ENCODE peak calls at places on chromosomes 3 and 15, in four cellular contexts. One of them, this sample, is unnamed.

GRCh38 chr3:47282424-47283192 is at the start of the genes KIF9 and KLHL18:
- DNase-seq in osteoblast: peak
- DNase-seq in T-helper 2 cell: peak
- DNase-seq in stimulated activated CD4-positive, alpha-beta T cell treated with anti-CD3 and anti-CD28 coated beads, Interleukin-1b, Interleukin-23, amount 100 ng/mL, for 24 hours: peak
- DNase-seq in this sample: peak

GRCh38 chr15:65326109-65326508 is 21.6 kb downstream of the RNU5B-1 start:
- DNase-seq in osteoblast: peak
- DNase-seq in T-helper 2 cell: no peak
- DNase-seq in stimulated activated CD4-positive, alpha-beta T cell treated with anti-CD3 and anti-CD28 coated beads, Interleukin-1b, Interleukin-23, amount 100 ng/mL, for 24 hours: no peak
- DNase-seq in this sample: no peak

GRCh38 chr15:82750831-82751181 is 41.1 kb upstream of the AP3B2 start:
- DNase-seq in osteoblast: no peak
- DNase-seq in T-helper 2 cell: no peak
- DNase-seq in stimulated activated CD4-positive, alpha-beta T cell treated with anti-CD3 and anti-CD28 coated beads, Interleukin-1b, Interleukin-23, amount 100 ng/mL, for 24 hours: no peak
- DNase-seq in this sample: no peak

GRCh38 chr3:131912255-131912654 is 122.6 kb downstream of the CPNE4 start:
- DNase-seq in osteoblast: no peak
- DNase-seq in T-helper 2 cell: no peak
- DNase-seq in stimulated activated CD4-positive, alpha-beta T cell treated with anti-CD3 and anti-CD28 coated beads, Interleukin-1b, Interleukin-23, amount 100 ng/mL, for 24 hours: no peak
- DNase-seq in this sample: no peak

GRCh38 chr15:92809880-92810361 is 90.2 kb upstream of the CHD2 start:
- DNase-seq in osteoblast: peak
- DNase-seq in T-helper 2 cell: no peak
- DNase-seq in stimulated activated CD4-positive, alpha-beta T cell treated with anti-CD3 and anti-CD28 coated beads, Interleukin-1b, Interleukin-23, amount 100 ng/mL, for 24 hours: no peak
- DNase-seq in this sample: peak

GRCh38 chr3:47152578-47152977 is 11.3 kb downstream of the SETD2 start:
- DNase-seq in osteoblast: no peak
- DNase-seq in T-helper 2 cell: no peak
- DNase-seq in stimulated activated CD4-positive, alpha-beta T cell treated with anti-CD3 and anti-CD28 coated beads, Interleukin-1b, Interleukin-23, amount 100 ng/mL, for 24 hours: no peak
- DNase-seq in this sample: no peak

GRCh38 chr15:26134812-26135211 is 271.7 kb upstream of the ATP10A start:
- DNase-seq in osteoblast: no peak
- DNase-seq in T-helper 2 cell: no peak
- DNase-seq in stimulated activated CD4-positive, alpha-beta T cell treated with anti-CD3 and anti-CD28 coated beads, Interleukin-1b, Interleukin-23, amount 100 ng/mL, for 24 hours: no peak
- DNase-seq in this sample: no peak

GRCh38 chr3:24601500-24601899 is 106.8 kb upstream of the THRB start:
- DNase-seq in osteoblast: no peak
- DNase-seq in T-helper 2 cell: no peak
- DNase-seq in stimulated activated CD4-positive, alpha-beta T cell treated with anti-CD3 and anti-CD28 coated beads, Interleukin-1b, Interleukin-23, amount 100 ng/mL, for 24 hours: no peak
- DNase-seq in this sample: no peak

GRCh38 chr15:69253156-69253555 is 45.6 kb upstream of the PAQR5 start:
- DNase-seq in osteoblast: peak
- DNase-seq in T-helper 2 cell: no peak
- DNase-seq in stimulated activated CD4-positive, alpha-beta T cell treated with anti-CD3 and anti-CD28 coated beads, Interleukin-1b, Interleukin-23, amount 100 ng/mL, for 24 hours: no peak
- DNase-seq in this sample: no peak

GRCh38 chr3:10437995-10438901 is 67.1 kb downstream of the ATP2B2 start:
- DNase-seq in osteoblast: peak
- DNase-seq in T-helper 2 cell: no peak
- DNase-seq in stimulated activated CD4-positive, alpha-beta T cell treated with anti-CD3 and anti-CD28 coated beads, Interleukin-1b, Interleukin-23, amount 100 ng/mL, for 24 hours: no peak
- DNase-seq in this sample: no peak

GRCh38 chr15:91077029-91077428 is 23.0 kb upstream of the SV2B start:
- DNase-seq in osteoblast: no peak
- DNase-seq in T-helper 2 cell: no peak
- DNase-seq in stimulated activated CD4-positive, alpha-beta T cell treated with anti-CD3 and anti-CD28 coated beads, Interleukin-1b, Interleukin-23, amount 100 ng/mL, for 24 hours: no peak
- DNase-seq in this sample: no peak

GRCh38 chr3:36408146-36408545 is 27.8 kb downstream of the STAC start:
- DNase-seq in osteoblast: no peak
- DNase-seq in T-helper 2 cell: no peak
- DNase-seq in stimulated activated CD4-positive, alpha-beta T cell treated with anti-CD3 and anti-CD28 coated beads, Interleukin-1b, Interleukin-23, amount 100 ng/mL, for 24 hours: no peak
- DNase-seq in this sample: no peak

GRCh38 chr3:153372326-153372725 is 210.3 kb downstream of the RAP2B start:
- DNase-seq in osteoblast: peak
- DNase-seq in T-helper 2 cell: no peak
- DNase-seq in stimulated activated CD4-positive, alpha-beta T cell treated with anti-CD3 and anti-CD28 coated beads, Interleukin-1b, Interleukin-23, amount 100 ng/mL, for 24 hours: no peak
- DNase-seq in this sample: no peak

GRCh38 chr15:71114066-71114680 is 1.1 kb upstream of the THSD4 start:
- DNase-seq in osteoblast: no peak
- DNase-seq in T-helper 2 cell: no peak
- DNase-seq in stimulated activated CD4-positive, alpha-beta T cell treated with anti-CD3 and anti-CD28 coated beads, Interleukin-1b, Interleukin-23, amount 100 ng/mL, for 24 hours: no peak
- DNase-seq in this sample: no peak

GRCh38 chr3:44913868-44914468 is 39.6 kb downstream of the TGM4 start:
- DNase-seq in osteoblast: no peak
- DNase-seq in T-helper 2 cell: peak
- DNase-seq in stimulated activated CD4-positive, alpha-beta T cell treated with anti-CD3 and anti-CD28 coated beads, Interleukin-1b, Interleukin-23, amount 100 ng/mL, for 24 hours: peak
- DNase-seq in this sample: peak

GRCh38 chr3:14464521-14464920 is 62.1 kb downstream of the SLC6A6 start:
- DNase-seq in osteoblast: peak
- DNase-seq in T-helper 2 cell: no peak
- DNase-seq in stimulated activated CD4-positive, alpha-beta T cell treated with anti-CD3 and anti-CD28 coated beads, Interleukin-1b, Interleukin-23, amount 100 ng/mL, for 24 hours: no peak
- DNase-seq in this sample: no peak

GRCh38 chr15:87493803-87494202 is 762.7 kb downstream of the NTRK3 start:
- DNase-seq in osteoblast: no peak
- DNase-seq in T-helper 2 cell: no peak
- DNase-seq in stimulated activated CD4-positive, alpha-beta T cell treated with anti-CD3 and anti-CD28 coated beads, Interleukin-1b, Interleukin-23, amount 100 ng/mL, for 24 hours: no peak
- DNase-seq in this sample: no peak

GRCh38 chr3:94440767-94441493 is 378.1 kb downstream of the NSUN3 start:
- DNase-seq in osteoblast: peak
- DNase-seq in T-helper 2 cell: no peak
- DNase-seq in stimulated activated CD4-positive, alpha-beta T cell treated with anti-CD3 and anti-CD28 coated beads, Interleukin-1b, Interleukin-23, amount 100 ng/mL, for 24 hours: no peak
- DNase-seq in this sample: no peak

GRCh38 chr15:34583399-34584320 is at the start of gene GOLGA8B:
- DNase-seq in osteoblast: peak
- DNase-seq in T-helper 2 cell: peak
- DNase-seq in stimulated activated CD4-positive, alpha-beta T cell treated with anti-CD3 and anti-CD28 coated beads, Interleukin-1b, Interleukin-23, amount 100 ng/mL, for 24 hours: peak
- DNase-seq in this sample: peak

GRCh38 chr3:122577409-122578028 is at the start of gene PARP15:
- DNase-seq in osteoblast: peak
- DNase-seq in T-helper 2 cell: peak
- DNase-seq in stimulated activated CD4-positive, alpha-beta T cell treated with anti-CD3 and anti-CD28 coated beads, Interleukin-1b, Interleukin-23, amount 100 ng/mL, for 24 hours: no peak
- DNase-seq in this sample: peak

GRCh38 chr3:138340511-138340910 is 7.9 kb upstream of the MRAS start:
- DNase-seq in osteoblast: no peak
- DNase-seq in T-helper 2 cell: no peak
- DNase-seq in stimulated activated CD4-positive, alpha-beta T cell treated with anti-CD3 and anti-CD28 coated beads, Interleukin-1b, Interleukin-23, amount 100 ng/mL, for 24 hours: no peak
- DNase-seq in this sample: no peak

GRCh38 chr3:19668163-19668562 is 265.9 kb downstream of the EFHB start:
- DNase-seq in osteoblast: no peak
- DNase-seq in T-helper 2 cell: no peak
- DNase-seq in stimulated activated CD4-positive, alpha-beta T cell treated with anti-CD3 and anti-CD28 coated beads, Interleukin-1b, Interleukin-23, amount 100 ng/mL, for 24 hours: no peak
- DNase-seq in this sample: no peak

GRCh38 chr3:180359381-180360279 is 242.3 kb upstream of the TTC14 start:
- DNase-seq in osteoblast: no peak
- DNase-seq in T-helper 2 cell: no peak
- DNase-seq in stimulated activated CD4-positive, alpha-beta T cell treated with anti-CD3 and anti-CD28 coated beads, Interleukin-1b, Interleukin-23, amount 100 ng/mL, for 24 hours: no peak
- DNase-seq in this sample: no peak

GRCh38 chr3:169390310-169390731 is 273.2 kb downstream of the MECOM start:
- DNase-seq in osteoblast: no peak
- DNase-seq in T-helper 2 cell: no peak
- DNase-seq in stimulated activated CD4-positive, alpha-beta T cell treated with anti-CD3 and anti-CD28 coated beads, Interleukin-1b, Interleukin-23, amount 100 ng/mL, for 24 hours: no peak
- DNase-seq in this sample: no peak

GRCh38 chr3:85589145-85589544 is 630.4 kb downstream of the CADM2 start:
- DNase-seq in osteoblast: no peak
- DNase-seq in T-helper 2 cell: no peak
- DNase-seq in stimulated activated CD4-positive, alpha-beta T cell treated with anti-CD3 and anti-CD28 coated beads, Interleukin-1b, Interleukin-23, amount 100 ng/mL, for 24 hours: no peak
- DNase-seq in this sample: no peak

GRCh38 chr3:170804095-170804494 is 65.9 kb downstream of the RPL22L1 start:
- DNase-seq in osteoblast: no peak
- DNase-seq in T-helper 2 cell: no peak
- DNase-seq in stimulated activated CD4-positive, alpha-beta T cell treated with anti-CD3 and anti-CD28 coated beads, Interleukin-1b, Interleukin-23, amount 100 ng/mL, for 24 hours: no peak
- DNase-seq in this sample: no peak

GRCh38 chr3:123652346-123652984 is 67.6 kb upstream of the HACD2 start:
- DNase-seq in osteoblast: peak
- DNase-seq in T-helper 2 cell: no peak
- DNase-seq in stimulated activated CD4-positive, alpha-beta T cell treated with anti-CD3 and anti-CD28 coated beads, Interleukin-1b, Interleukin-23, amount 100 ng/mL, for 24 hours: no peak
- DNase-seq in this sample: peak

GRCh38 chr3:194556086-194557056 is 69.6 kb upstream of the ATP13A3 start:
- DNase-seq in osteoblast: peak
- DNase-seq in T-helper 2 cell: no peak
- DNase-seq in stimulated activated CD4-positive, alpha-beta T cell treated with anti-CD3 and anti-CD28 coated beads, Interleukin-1b, Interleukin-23, amount 100 ng/mL, for 24 hours: no peak
- DNase-seq in this sample: no peak

GRCh38 chr15:32029862-32030781 is at the start of gene CHRNA7:
- DNase-seq in osteoblast: peak
- DNase-seq in T-helper 2 cell: no peak
- DNase-seq in stimulated activated CD4-positive, alpha-beta T cell treated with anti-CD3 and anti-CD28 coated beads, Interleukin-1b, Interleukin-23, amount 100 ng/mL, for 24 hours: no peak
- DNase-seq in this sample: no peak

GRCh38 chr3:161549251-161549650 is 52.6 kb downstream of the OTOL1 start:
- DNase-seq in osteoblast: no peak
- DNase-seq in T-helper 2 cell: no peak
- DNase-seq in stimulated activated CD4-positive, alpha-beta T cell treated with anti-CD3 and anti-CD28 coated beads, Interleukin-1b, Interleukin-23, amount 100 ng/mL, for 24 hours: no peak
- DNase-seq in this sample: no peak

GRCh38 chr15:100307241-100307855 is 34.4 kb downstream of the ADAMTS17 start:
- DNase-seq in osteoblast: no peak
- DNase-seq in T-helper 2 cell: no peak
- DNase-seq in stimulated activated CD4-positive, alpha-beta T cell treated with anti-CD3 and anti-CD28 coated beads, Interleukin-1b, Interleukin-23, amount 100 ng/mL, for 24 hours: no peak
- DNase-seq in this sample: no peak

GRCh38 chr15:63487076-63487757 is 17.2 kb upstream of the USP3 start:
- DNase-seq in osteoblast: peak
- DNase-seq in T-helper 2 cell: peak
- DNase-seq in stimulated activated CD4-positive, alpha-beta T cell treated with anti-CD3 and anti-CD28 coated beads, Interleukin-1b, Interleukin-23, amount 100 ng/mL, for 24 hours: peak
- DNase-seq in this sample: peak

GRCh38 chr15:76147906-76148553 is 88.2 kb downstream of the TMEM266 start:
- DNase-seq in osteoblast: peak
- DNase-seq in T-helper 2 cell: peak
- DNase-seq in stimulated activated CD4-positive, alpha-beta T cell treated with anti-CD3 and anti-CD28 coated beads, Interleukin-1b, Interleukin-23, amount 100 ng/mL, for 24 hours: peak
- DNase-seq in this sample: peak

GRCh38 chr15:87764461-87765236 is 491.9 kb downstream of the NTRK3 start:
- DNase-seq in osteoblast: peak
- DNase-seq in T-helper 2 cell: no peak
- DNase-seq in stimulated activated CD4-positive, alpha-beta T cell treated with anti-CD3 and anti-CD28 coated beads, Interleukin-1b, Interleukin-23, amount 100 ng/mL, for 24 hours: no peak
- DNase-seq in this sample: no peak

GRCh38 chr15:62165029-62165792 is at the start of gene C2CD4B:
- DNase-seq in osteoblast: peak
- DNase-seq in T-helper 2 cell: no peak
- DNase-seq in stimulated activated CD4-positive, alpha-beta T cell treated with anti-CD3 and anti-CD28 coated beads, Interleukin-1b, Interleukin-23, amount 100 ng/mL, for 24 hours: no peak
- DNase-seq in this sample: no peak

GRCh38 chr3:194212021-194212868 is 76.3 kb downstream of the HES1 start:
- DNase-seq in osteoblast: no peak
- DNase-seq in T-helper 2 cell: no peak
- DNase-seq in stimulated activated CD4-positive, alpha-beta T cell treated with anti-CD3 and anti-CD28 coated beads, Interleukin-1b, Interleukin-23, amount 100 ng/mL, for 24 hours: no peak
- DNase-seq in this sample: no peak

GRCh38 chr15:40782609-40783227 is 12.9 kb downstream of the C15orf62 start:
- DNase-seq in osteoblast: peak
- DNase-seq in T-helper 2 cell: peak
- DNase-seq in stimulated activated CD4-positive, alpha-beta T cell treated with anti-CD3 and anti-CD28 coated beads, Interleukin-1b, Interleukin-23, amount 100 ng/mL, for 24 hours: peak
- DNase-seq in this sample: peak

GRCh38 chr3:155352900-155353490 is 59.5 kb upstream of the STRIT1 start:
- DNase-seq in osteoblast: peak
- DNase-seq in T-helper 2 cell: no peak
- DNase-seq in stimulated activated CD4-positive, alpha-beta T cell treated with anti-CD3 and anti-CD28 coated beads, Interleukin-1b, Interleukin-23, amount 100 ng/mL, for 24 hours: no peak
- DNase-seq in this sample: no peak

GRCh38 chr3:94529821-94530220 is 467.0 kb downstream of the NSUN3 start:
- DNase-seq in osteoblast: no peak
- DNase-seq in T-helper 2 cell: no peak
- DNase-seq in stimulated activated CD4-positive, alpha-beta T cell treated with anti-CD3 and anti-CD28 coated beads, Interleukin-1b, Interleukin-23, amount 100 ng/mL, for 24 hours: no peak
- DNase-seq in this sample: no peak

This sample was measured in memory B cell.